ENCODE peak calls at places on chromosomes 3 and 15, in six cellular contexts. D is AML-193; Q is activated CD8-positive, alpha-beta T cell treated with anti-CD3 and anti-CD28 coated beads, Interleukin-2, amount 10 ng/mL, durations not matched to agents 7 days and 5 days; U is globus pallidus; G is NCI-H1694 treated with DMSO at 0.1 percent for 48 hours; S is kidney epithelial cell. A is an unnamed sample.

GRCh38 chr3:106337116-106337515 is 468.3 kb upstream of the CBLB start:
- DNase-seq in S (no peak), G (no peak), Q (no peak), U (no peak), D (no peak), A (no peak)

GRCh38 chr3:169146112-169146665 is 517.3 kb downstream of the MECOM start:
- DNase-seq in Q (peak; percentile 22), D (no peak), U (no peak), G (no peak), S (no peak), A (peak; percentile 87)

GRCh38 chr15:95872366-95872771 is 458.1 kb upstream of the NR2F2 start:
- DNase-seq in Q (no peak), G (no peak), U (no peak), S (peak; percentile 71), D (no peak), A (no peak)

GRCh38 chr15:91127236-91127914 is 27.3 kb downstream of the SV2B start:
- DNase-seq in G (peak; percentile 11), Q (no peak), D (no peak), S (no peak), U (no peak), A (no peak)

GRCh38 chr3:48289659-48290058 is 43.8 kb downstream of the SPINK8 start:
- DNase-seq in Q (no peak), U (no peak), S (no peak), G (no peak), D (no peak), A (no peak)

GRCh38 chr3:180409170-180409569 is 192.8 kb upstream of the TTC14 start:
- DNase-seq in Q (no peak), S (no peak), G (no peak), D (no peak), U (no peak), A (no peak)

GRCh38 chr3:142215111-142215510 is 10.3 kb downstream of the GK5 start:
- DNase-seq in S (no peak), U (no peak), D (no peak), G (no peak), Q (no peak), A (no peak)

GRCh38 chr3:187921391-187921790 is 176.1 kb upstream of the BCL6 start:
- DNase-seq in U (no peak), Q (no peak), S (no peak), D (no peak), G (no peak), A (no peak)

GRCh38 chr15:60773255-60773654 is 294.3 kb upstream of the ICE2 start:
- DNase-seq in G (no peak), S (no peak), U (no peak), D (no peak), Q (no peak), A (no peak)

GRCh38 chr3:171162986-171163723 is 136.6 kb upstream of the SLC2A2 start:
- DNase-seq in S (no peak), D (peak; percentile 52), U (no peak), Q (peak; percentile 38), G (peak; percentile 4), A (no peak)

GRCh38 chr15:97425596-97425995 is 534.9 kb upstream of the ARRDC4 start:
- DNase-seq in U (no peak), Q (no peak), S (no peak), G (no peak), D (no peak), A (no peak)

GRCh38 chr3:47163990-47164848 is at the start of gene SETD2:
- DNase-seq in G (peak; percentile 13), S (peak; percentile 71), D (peak; percentile 90), U (peak; percentile 92), Q (peak; percentile 91), A (peak; percentile 97)

GRCh38 chr15:41791970-41792637 is 17.8 kb downstream of the MAPKBP1 start:
- DNase-seq in Q (no peak), G (no peak), D (no peak), S (no peak), U (no peak), A (peak; percentile 18)

GRCh38 chr3:42063886-42064285 is 27.3 kb upstream of the TRAK1 start:
- DNase-seq in S (no peak), U (no peak), D (no peak), Q (no peak), G (no peak), A (no peak)

GRCh38 chr3:78823859-78824258 is 943.9 kb downstream of the ROBO1 start:
- DNase-seq in G (no peak), Q (no peak), S (peak; percentile 42), D (no peak), U (no peak), A (no peak)

GRCh38 chr15:26967719-26968269 is 3.2 kb upstream of the GABRG3 start:
- DNase-seq in D (no peak), G (no peak), U (no peak), Q (no peak), S (no peak), A (no peak)

GRCh38 chr3:108381531-108381930 is 85.2 kb downstream of the HHLA2 start:
- DNase-seq in U (no peak), G (no peak), S (no peak), D (no peak), Q (no peak), A (no peak)

GRCh38 chr3:135784557-135784956 is 181.0 kb upstream of the PPP2R3A start:
- DNase-seq in U (peak; percentile 39), S (no peak), D (no peak), Q (no peak), G (no peak), A (no peak)

GRCh38 chr3:11465744-11466611 is 177.7 kb downstream of the VGLL4 start:
- DNase-seq in D (no peak), S (no peak), G (no peak), Q (no peak), U (peak; percentile 58), A (peak; percentile 90)

GRCh38 chr3:53545365-53546031 is 51.1 kb downstream of the CACNA1D start:
- DNase-seq in G (no peak), S (no peak), Q (no peak), D (no peak), U (no peak), A (no peak)

GRCh38 chr3:177641206-177641605 is 443.9 kb upstream of the TBL1XR1 start:
- DNase-seq in Q (no peak), S (no peak), U (no peak), G (no peak), D (no peak), A (no peak)

GRCh38 chr3:40524222-40524570 is 564 bp upstream of the ZNF621 start:
- DNase-seq in U (no peak), Q (no peak), G (no peak), S (no peak), D (peak; percentile 53), A (no peak)

GRCh38 chr3:102090646-102091045 is 241.3 kb downstream of the NFKBIZ start:
- DNase-seq in D (no peak), G (no peak), U (no peak), S (peak; percentile 97), Q (no peak), A (no peak)

GRCh38 chr3:14138109-14138877 is 13.4 kb downstream of the TMEM43 start:
- DNase-seq in D (no peak), Q (no peak), G (no peak), U (no peak), S (no peak), A (peak; percentile 60)

GRCh38 chr3:141368062-141368924 is at the start of gene ZBTB38:
- DNase-seq in U (peak; percentile 96), D (no peak), Q (no peak), G (no peak), S (peak; percentile 86), A (peak; percentile 86)

GRCh38 chr3:171183042-171183441 is 156.5 kb upstream of the SLC2A2 start:
- DNase-seq in U (peak; percentile 84), G (no peak), Q (no peak), D (no peak), S (no peak), A (no peak)

GRCh38 chr15:75238150-75238549 is 20.0 kb upstream of the GOLGA6C start:
- DNase-seq in S (no peak), D (no peak), Q (no peak), G (no peak), U (no peak), A (no peak)

GRCh38 chr3:141632779-141633374 is 105.2 kb upstream of the RNF7 start:
- DNase-seq in Q (no peak), S (no peak), D (no peak), G (no peak), U (no peak), A (no peak)

GRCh38 chr15:40103124-40103858 is 5.4 kb downstream of the BMF start:
- DNase-seq in S (no peak), D (no peak), G (peak; percentile 63), Q (no peak), U (peak; percentile 83), A (peak; percentile 66)

GRCh38 chr15:40279437-40280141 is 3.3 kb downstream of the ANKRD63 start:
- DNase-seq in S (no peak), G (peak; percentile 48), Q (peak; percentile 75), U (peak; percentile 38), D (peak; percentile 31), A (no peak)